ENCODE peak calls at places on chromosomes 5 and 9, in nine cellular contexts. O, E, A, I, D, R, N, P and L are unnamed samples.

GRCh38 chr9:16413509-16414016 is 456.9 kb downstream of the BNC2 start:
- DNase-seq in D (no peak), N (no peak), A (no peak), E (no peak), R (no peak), P (no peak), I (no peak), O (no peak), L (no peak)

GRCh38 chr5:164433471-164433870 is 928.1 kb downstream of the MAT2B start:
- DNase-seq in O (no peak), D (no peak), I (no peak), N (no peak), R (no peak), P (no peak), E (no peak), A (no peak), L (no peak)

GRCh38 chr5:179974281-179974945 is 66.7 kb upstream of the TBC1D9B start:
- DNase-seq in D (no peak), E (no peak), P (no peak), A (no peak), N (no peak), R (no peak), O (no peak), I (no peak), L (no peak)

GRCh38 chr9:13330396-13331004 is 51.0 kb upstream of the MPDZ start:
- DNase-seq in O (peak), P (no peak), A (no peak), R (no peak), I (no peak), N (no peak), E (no peak), D (no peak), L (peak)

GRCh38 chr5:115813719-115814118 is 2.7 kb downstream of the CDO1 start:
- DNase-seq in E (no peak), P (no peak), R (peak), I (no peak), D (no peak), A (no peak), O (no peak), N (no peak), L (no peak)

GRCh38 chr5:164175083-164175482 is 669.7 kb downstream of the MAT2B start:
- DNase-seq in P (no peak), A (no peak), O (no peak), I (no peak), R (no peak), N (no peak), D (no peak), E (no peak), L (no peak)

GRCh38 chr5:78631931-78632330 is 16.6 kb downstream of the LHFPL2 start:
- DNase-seq in O (no peak), E (no peak), A (no peak), R (no peak), P (no peak), I (no peak), N (no peak), D (no peak), L (no peak)

GRCh38 chr5:72767289-72768010 is 49.0 kb upstream of the TNPO1 start:
- DNase-seq in I (no peak), A (no peak), O (no peak), N (peak), R (no peak), E (no peak), D (no peak), P (no peak), L (no peak)

GRCh38 chr5:145780961-145781360 is 54.2 kb downstream of the PRELID2 start:
- DNase-seq in O (no peak), R (no peak), A (no peak), I (no peak), N (no peak), P (no peak), D (no peak), E (no peak), L (no peak)

GRCh38 chr9:89419978-89420394 is 77.9 kb downstream of the SEMA4D start:
- DNase-seq in R (peak), E (no peak), O (no peak), D (no peak), A (peak), N (no peak), I (no peak), P (no peak), L (no peak)

GRCh38 chr5:68252678-68253520 is 37.3 kb downstream of the PIK3R1 start:
- DNase-seq in D (peak), I (peak), P (peak), A (peak), R (peak), O (peak), N (peak), E (no peak), L (no peak)

GRCh38 chr5:160342413-160342941 is 27.9 kb downstream of the C1QTNF2 start:
- DNase-seq in I (no peak), R (no peak), P (no peak), D (no peak), O (no peak), A (no peak), E (no peak), N (peak), L (no peak)

GRCh38 chr5:124935060-124935459 is 188.6 kb upstream of the ZNF608 start:
- DNase-seq in N (no peak), O (no peak), R (peak), I (no peak), A (peak), D (peak), E (no peak), P (no peak), L (no peak)

GRCh38 chr9:135254176-135255032 is 166.9 kb downstream of the OLFM1 start:
- DNase-seq in N (no peak), R (no peak), D (no peak), O (no peak), E (no peak), I (no peak), A (no peak), P (no peak), L (peak)

GRCh38 chr5:158754018-158754514 is 345.6 kb downstream of the EBF1 start:
- DNase-seq in D (no peak), O (no peak), R (no peak), P (no peak), I (no peak), A (no peak), E (no peak), N (no peak), L (no peak)

GRCh38 chr9:68981825-68982224 is 32.1 kb downstream of the PRKACG start:
- DNase-seq in I (no peak), O (no peak), P (no peak), D (peak), N (no peak), A (peak), E (no peak), R (no peak), L (no peak)

GRCh38 chr9:87381746-87382145 is 115.9 kb upstream of the DAPK1 start:
- DNase-seq in I (no peak), R (no peak), P (no peak), E (no peak), D (no peak), A (no peak), N (no peak), O (no peak), L (no peak)

GRCh38 chr9:134634190-134634589 is 7.4 kb upstream of the COL5A1 start:
- DNase-seq in O (no peak), E (no peak), R (no peak), P (no peak), N (no peak), A (no peak), D (no peak), I (no peak), L (peak)

GRCh38 chr5:79186455-79186854 is 49.5 kb upstream of the JMY start:
- DNase-seq in N (no peak), O (no peak), P (no peak), D (no peak), R (no peak), A (no peak), E (no peak), I (no peak), L (no peak)

GRCh38 chr9:129606161-129607025 is 14.5 kb downstream of the C9orf50 start:
- DNase-seq in E (no peak), O (no peak), R (no peak), I (no peak), A (no peak), P (no peak), D (no peak), N (no peak), L (peak)

GRCh38 chr9:18036364-18036896 is 437.5 kb upstream of the ADAMTSL1 start:
- DNase-seq in I (no peak), O (no peak), E (no peak), P (no peak), D (no peak), N (no peak), A (no peak), R (no peak), L (no peak)

GRCh38 chr9:84667571-84668203 is 1.8 kb upstream of the NTRK2 start:
- DNase-seq in R (no peak), N (peak), D (peak), A (peak), E (no peak), O (peak), I (no peak), P (no peak), L (no peak)

GRCh38 chr9:17462869-17463464 is 115.9 kb upstream of the SH3GL2 start:
- DNase-seq in O (no peak), I (peak), E (peak), A (peak), R (peak), P (no peak), D (peak), N (peak), L (no peak)

GRCh38 chr5:122471031-122471751 is 159.2 kb downstream of the SNCAIP start:
- DNase-seq in E (no peak), D (no peak), P (no peak), I (no peak), O (no peak), R (no peak), N (no peak), A (no peak), L (no peak)

GRCh38 chr9:35452481-35452880 is 37.4 kb upstream of the RUSC2 start:
- DNase-seq in D (peak), O (no peak), I (no peak), E (no peak), A (peak), R (no peak), P (no peak), N (no peak), L (no peak)

GRCh38 chr5:56910123-56910951 is 941 bp downstream of the SETD9 start:
- DNase-seq in O (peak), N (peak), D (no peak), E (no peak), I (no peak), R (peak), A (peak), P (peak), L (peak)